ENCODE peak calls at places on chromosomes 16 and 17, in six cellular contexts. I is transverse colon; X is activated CD8-positive, alpha-beta T cell treated with anti-CD3 and anti-CD28 coated beads for 36 hours; V is H4; N is iPS-NIHi11; M is activated CD4-positive, CD25-positive, alpha-beta regulatory T cell treated with anti-CD3 and anti-CD28 coated beads, Interleukin-2, amount 50 U/mL, for 16 hours. E is an unnamed sample.

GRCh38 chr17:28584434-28584833 is 7.7 kb upstream of the ALDOC start:
- DNase-seq in N (no peak), V (no peak), M (no peak), I (no peak), X (no peak), E (no peak)

GRCh38 chr17:32142857-32143524 is 689 bp downstream of the RHOT1 start:
- DNase-seq in X (peak; percentile 40), N (peak; percentile 79), V (peak; percentile 30), M (no peak), I (peak; percentile 68), E (no peak)

GRCh38 chr16:11696266-11697012 is 28.2 kb downstream of the SNN start:
- DNase-seq in I (no peak), X (no peak), N (no peak), M (no peak), V (no peak), E (no peak)

GRCh38 chr16:82772215-82772614 is 145.4 kb downstream of the CDH13 start:
- DNase-seq in N (no peak), V (no peak), I (no peak), X (no peak), M (no peak), E (no peak)

GRCh38 chr17:68600881-68601564 is at the start of gene FAM20A:
- DNase-seq in V (no peak), I (peak; percentile 13), N (peak; percentile 55), M (no peak), X (peak; percentile 20), E (no peak)

GRCh38 chr16:23514381-23515152 is 4.3 kb upstream of the GGA2 start:
- DNase-seq in N (no peak), V (no peak), X (peak; percentile 75), I (no peak), M (no peak), E (no peak)

GRCh38 chr16:23903001-23903414 is 67.2 kb downstream of the PRKCB start:
- DNase-seq in V (peak; percentile 18), N (no peak), X (no peak), I (no peak), M (no peak), E (no peak)

GRCh38 chr17:78226752-78227454 is 4.5 kb upstream of the TMEM235 start:
- DNase-seq in M (no peak), N (no peak), X (no peak), I (peak; percentile 25), V (no peak), E (no peak)

E was measured in cortex of kidney.